ENCODE peak calls at places on chromosomes 4 and X, in nine cellular contexts. One of them, this sample, is unnamed.

GRCh38 chrX:130079824-130080406 is 30.4 kb downstream of the ELF4 start:
- DNase-seq in CD4-positive, CD25-positive, alpha-beta regulatory T cell: peak
- DNase-seq in ovary: peak
- DNase-seq in HCEC 1CT: peak
- DNase-seq in fibroblast of the aortic adventitia: peak
- DNase-seq in iris pigment epithelial cell: peak
- DNase-seq in HEK293T: peak
- DNase-seq in amniotic epithelial cell: peak
- DNase-seq in SW480: peak
- DNase-seq in this sample: peak

GRCh38 chr4:96753216-96753615 is 913.3 kb downstream of the PDHA2 start:
- DNase-seq in fibroblast of the aortic adventitia: no peak
- DNase-seq in ovary: no peak
- DNase-seq in SW480: no peak
- DNase-seq in iris pigment epithelial cell: peak
- DNase-seq in amniotic epithelial cell: no peak
- DNase-seq in HEK293T: no peak
- DNase-seq in HCEC 1CT: no peak
- DNase-seq in CD4-positive, CD25-positive, alpha-beta regulatory T cell: no peak
- DNase-seq in this sample: no peak

GRCh38 chr4:183517781-183518180 is 12.9 kb downstream of the ING2 start:
- DNase-seq in CD4-positive, CD25-positive, alpha-beta regulatory T cell: no peak
- DNase-seq in HCEC 1CT: peak
- DNase-seq in fibroblast of the aortic adventitia: no peak
- DNase-seq in SW480: no peak
- DNase-seq in amniotic epithelial cell: peak
- DNase-seq in HEK293T: no peak
- DNase-seq in iris pigment epithelial cell: no peak
- DNase-seq in ovary: no peak
- DNase-seq in this sample: no peak

GRCh38 chrX:358651-359143 is 28.0 kb downstream of the PPP2R3B start:
- DNase-seq in SW480: no peak
- DNase-seq in amniotic epithelial cell: no peak
- DNase-seq in HEK293T: no peak
- DNase-seq in fibroblast of the aortic adventitia: no peak
- DNase-seq in CD4-positive, CD25-positive, alpha-beta regulatory T cell: no peak
- DNase-seq in ovary: no peak
- DNase-seq in iris pigment epithelial cell: no peak
- DNase-seq in HCEC 1CT: no peak
- DNase-seq in this sample: no peak

GRCh38 chr4:5044341-5044740 is 6.9 kb upstream of the STK32B start:
- DNase-seq in CD4-positive, CD25-positive, alpha-beta regulatory T cell: no peak
- DNase-seq in amniotic epithelial cell: no peak
- DNase-seq in iris pigment epithelial cell: no peak
- DNase-seq in HEK293T: no peak
- DNase-seq in ovary: no peak
- DNase-seq in SW480: no peak
- DNase-seq in HCEC 1CT: no peak
- DNase-seq in fibroblast of the aortic adventitia: no peak
- DNase-seq in this sample: no peak

GRCh38 chr4:8854866-8855265 is 16.8 kb downstream of the HMX1 start:
- DNase-seq in HEK293T: no peak
- DNase-seq in fibroblast of the aortic adventitia: peak
- DNase-seq in SW480: peak
- DNase-seq in HCEC 1CT: no peak
- DNase-seq in iris pigment epithelial cell: peak
- DNase-seq in ovary: no peak
- DNase-seq in CD4-positive, CD25-positive, alpha-beta regulatory T cell: no peak
- DNase-seq in amniotic epithelial cell: peak
- DNase-seq in this sample: peak

GRCh38 chrX:119459181-119459580 is 9.1 kb upstream of the SLC25A5 start:
- DNase-seq in fibroblast of the aortic adventitia: no peak
- DNase-seq in ovary: no peak
- DNase-seq in amniotic epithelial cell: no peak
- DNase-seq in CD4-positive, CD25-positive, alpha-beta regulatory T cell: no peak
- DNase-seq in iris pigment epithelial cell: no peak
- DNase-seq in HCEC 1CT: no peak
- DNase-seq in SW480: no peak
- DNase-seq in HEK293T: no peak
- DNase-seq in this sample: peak

GRCh38 chr4:143375326-143376073 is 38.8 kb downstream of the GAB1 start:
- DNase-seq in CD4-positive, CD25-positive, alpha-beta regulatory T cell: peak
- DNase-seq in ovary: no peak
- DNase-seq in iris pigment epithelial cell: no peak
- DNase-seq in SW480: peak
- DNase-seq in HEK293T: no peak
- DNase-seq in HCEC 1CT: no peak
- DNase-seq in amniotic epithelial cell: no peak
- DNase-seq in fibroblast of the aortic adventitia: no peak
- DNase-seq in this sample: peak

GRCh38 chr4:155085843-155086530 is 122.4 kb upstream of the NPY2R start:
- DNase-seq in HEK293T: no peak
- DNase-seq in ovary: no peak
- DNase-seq in amniotic epithelial cell: peak
- DNase-seq in CD4-positive, CD25-positive, alpha-beta regulatory T cell: no peak
- DNase-seq in HCEC 1CT: peak
- DNase-seq in SW480: no peak
- DNase-seq in iris pigment epithelial cell: peak
- DNase-seq in fibroblast of the aortic adventitia: peak
- DNase-seq in this sample: peak

GRCh38 chrX:17654116-17654515 is 83.2 kb upstream of the SCML1 start:
- DNase-seq in SW480: no peak
- DNase-seq in amniotic epithelial cell: no peak
- DNase-seq in HCEC 1CT: no peak
- DNase-seq in iris pigment epithelial cell: no peak
- DNase-seq in ovary: no peak
- DNase-seq in HEK293T: no peak
- DNase-seq in CD4-positive, CD25-positive, alpha-beta regulatory T cell: peak
- DNase-seq in fibroblast of the aortic adventitia: no peak
- DNase-seq in this sample: no peak

GRCh38 chrX:40152706-40153334 is 55.1 kb upstream of the BCOR start:
- DNase-seq in CD4-positive, CD25-positive, alpha-beta regulatory T cell: no peak
- DNase-seq in SW480: no peak
- DNase-seq in ovary: peak
- DNase-seq in amniotic epithelial cell: no peak
- DNase-seq in iris pigment epithelial cell: no peak
- DNase-seq in HEK293T: no peak
- DNase-seq in HCEC 1CT: no peak
- DNase-seq in fibroblast of the aortic adventitia: no peak
- DNase-seq in this sample: no peak

GRCh38 chr4:105620640-105621323 is 68.4 kb downstream of the ARHGEF38 start:
- DNase-seq in iris pigment epithelial cell: peak
- DNase-seq in fibroblast of the aortic adventitia: peak
- DNase-seq in HCEC 1CT: peak
- DNase-seq in ovary: no peak
- DNase-seq in CD4-positive, CD25-positive, alpha-beta regulatory T cell: no peak
- DNase-seq in amniotic epithelial cell: peak
- DNase-seq in HEK293T: no peak
- DNase-seq in SW480: peak
- DNase-seq in this sample: peak

GRCh38 chr4:28966982-28967381 is 1753.2 kb upstream of the PCDH7 start:
- DNase-seq in HEK293T: no peak
- DNase-seq in HCEC 1CT: peak
- DNase-seq in ovary: no peak
- DNase-seq in iris pigment epithelial cell: peak
- DNase-seq in fibroblast of the aortic adventitia: peak
- DNase-seq in SW480: no peak
- DNase-seq in CD4-positive, CD25-positive, alpha-beta regulatory T cell: no peak
- DNase-seq in amniotic epithelial cell: peak
- DNase-seq in this sample: peak

GRCh38 chrX:142661696-142662095 is 364.0 kb upstream of the SPANXN4 start:
- DNase-seq in amniotic epithelial cell: no peak
- DNase-seq in ovary: no peak
- DNase-seq in CD4-positive, CD25-positive, alpha-beta regulatory T cell: no peak
- DNase-seq in fibroblast of the aortic adventitia: no peak
- DNase-seq in HCEC 1CT: no peak
- DNase-seq in iris pigment epithelial cell: no peak
- DNase-seq in SW480: no peak
- DNase-seq in HEK293T: no peak
- DNase-seq in this sample: no peak

GRCh38 chrX:73825569-73825968 is 262.6 kb downstream of the CHIC1 start:
- DNase-seq in amniotic epithelial cell: no peak
- DNase-seq in fibroblast of the aortic adventitia: no peak
- DNase-seq in CD4-positive, CD25-positive, alpha-beta regulatory T cell: no peak
- DNase-seq in HCEC 1CT: no peak
- DNase-seq in iris pigment epithelial cell: no peak
- DNase-seq in SW480: no peak
- DNase-seq in HEK293T: no peak
- DNase-seq in ovary: no peak
- DNase-seq in this sample: no peak

GRCh38 chr4:31959972-31960371 is 1239.8 kb downstream of the PCDH7 start:
- DNase-seq in HEK293T: no peak
- DNase-seq in amniotic epithelial cell: no peak
- DNase-seq in HCEC 1CT: no peak
- DNase-seq in fibroblast of the aortic adventitia: no peak
- DNase-seq in iris pigment epithelial cell: no peak
- DNase-seq in CD4-positive, CD25-positive, alpha-beta regulatory T cell: no peak
- DNase-seq in ovary: no peak
- DNase-seq in SW480: no peak
- DNase-seq in this sample: no peak

GRCh38 chr4:71460368-71460767 is 121.5 kb downstream of the SLC4A4 start:
- DNase-seq in HCEC 1CT: no peak
- DNase-seq in iris pigment epithelial cell: no peak
- DNase-seq in CD4-positive, CD25-positive, alpha-beta regulatory T cell: no peak
- DNase-seq in fibroblast of the aortic adventitia: no peak
- DNase-seq in SW480: no peak
- DNase-seq in amniotic epithelial cell: no peak
- DNase-seq in HEK293T: peak
- DNase-seq in ovary: no peak
- DNase-seq in this sample: no peak

GRCh38 chr4:87427518-87427868 is 5.1 kb downstream of the NUDT9 start:
- DNase-seq in amniotic epithelial cell: peak
- DNase-seq in ovary: no peak
- DNase-seq in CD4-positive, CD25-positive, alpha-beta regulatory T cell: no peak
- DNase-seq in fibroblast of the aortic adventitia: no peak
- DNase-seq in SW480: no peak
- DNase-seq in HEK293T: no peak
- DNase-seq in HCEC 1CT: no peak
- DNase-seq in iris pigment epithelial cell: no peak
- DNase-seq in this sample: no peak

GRCh38 chr4:141571368-141571767 is 65.0 kb upstream of the IL15 start:
- DNase-seq in CD4-positive, CD25-positive, alpha-beta regulatory T cell: no peak
- DNase-seq in fibroblast of the aortic adventitia: peak
- DNase-seq in ovary: no peak
- DNase-seq in HEK293T: no peak
- DNase-seq in HCEC 1CT: peak
- DNase-seq in amniotic epithelial cell: peak
- DNase-seq in SW480: no peak
- DNase-seq in iris pigment epithelial cell: peak
- DNase-seq in this sample: peak

GRCh38 chrX:49166914-49167739 is 4.6 kb downstream of the MAGIX start:
- DNase-seq in ovary: peak
- DNase-seq in SW480: peak
- DNase-seq in HCEC 1CT: peak
- DNase-seq in amniotic epithelial cell: peak
- DNase-seq in HEK293T: no peak
- DNase-seq in CD4-positive, CD25-positive, alpha-beta regulatory T cell: peak
- DNase-seq in iris pigment epithelial cell: peak
- DNase-seq in fibroblast of the aortic adventitia: peak
- DNase-seq in this sample: peak

GRCh38 chrX:111402378-111402777 is 9.6 kb downstream of the DCX start:
- DNase-seq in fibroblast of the aortic adventitia: no peak
- DNase-seq in iris pigment epithelial cell: no peak
- DNase-seq in SW480: no peak
- DNase-seq in ovary: no peak
- DNase-seq in HEK293T: no peak
- DNase-seq in HCEC 1CT: no peak
- DNase-seq in CD4-positive, CD25-positive, alpha-beta regulatory T cell: no peak
- DNase-seq in amniotic epithelial cell: no peak
- DNase-seq in this sample: no peak

GRCh38 chrX:47628980-47629379 is 750 bp downstream of the CFP start:
- DNase-seq in amniotic epithelial cell: no peak
- DNase-seq in fibroblast of the aortic adventitia: no peak
- DNase-seq in iris pigment epithelial cell: no peak
- DNase-seq in SW480: peak
- DNase-seq in HCEC 1CT: no peak
- DNase-seq in HEK293T: no peak
- DNase-seq in CD4-positive, CD25-positive, alpha-beta regulatory T cell: peak
- DNase-seq in ovary: no peak
- DNase-seq in this sample: no peak

GRCh38 chr4:106312377-106312776 is 3.6 kb downstream of the TBCK start:
- DNase-seq in SW480: no peak
- DNase-seq in ovary: no peak
- DNase-seq in HEK293T: no peak
- DNase-seq in fibroblast of the aortic adventitia: peak
- DNase-seq in CD4-positive, CD25-positive, alpha-beta regulatory T cell: no peak
- DNase-seq in amniotic epithelial cell: no peak
- DNase-seq in iris pigment epithelial cell: no peak
- DNase-seq in HCEC 1CT: peak
- DNase-seq in this sample: peak

This sample was measured in fibroblast of mammary gland.